ENCODE peak calls at places on chromosome 5, in five cellular contexts. Q is H1, I is neuronal stem cell, V is IMR-90, W is mesenchymal stem cell. H is an unnamed sample.

GRCh38 chr5:96342581-96342980 is 90.5 kb downstream of the PCSK1 start:
- DNase-seq in Q (no peak), W (no peak), I (no peak), V (no peak), H (no peak)

GRCh38 chr5:34919077-34919476 is 3.6 kb downstream of the BRIX1 start:
- DNase-seq in W (peak; percentile 28), Q (no peak), V (no peak), I (no peak), H (no peak)

GRCh38 chr5:135864503-135865443 is 30.3 kb downstream of the SLC25A48 start:
- DNase-seq in W (no peak), V (no peak), Q (no peak), I (no peak), H (no peak)

GRCh38 chr5:168317521-168318147 is 26.2 kb downstream of the WWC1 start:
- DNase-seq in W (peak; percentile 91), V (peak; percentile 100), I (no peak), Q (no peak), H (no peak)

GRCh38 chr5:59542841-59543825 is 350.4 kb downstream of the PDE4D start:
- DNase-seq in Q (no peak), V (no peak), I (no peak), W (peak; percentile 88), H (no peak)

GRCh38 chr5:148623741-148624140 is 30.6 kb downstream of the HTR4 start:
- DNase-seq in W (no peak), V (no peak), Q (no peak), I (no peak), H (no peak)

GRCh38 chr5:161614342-161614741 is 67.8 kb upstream of the GABRB2 start:
- DNase-seq in I (no peak), Q (no peak), V (no peak), W (no peak), H (no peak)

GRCh38 chr5:43232943-43233833 is 41.2 kb downstream of the NIM1K start:
- DNase-seq in W (no peak), V (no peak), I (no peak), Q (no peak), H (no peak)

GRCh38 chr5:127993476-127993875 is 90.1 kb upstream of the SLC12A2 start:
- DNase-seq in V (no peak), I (no peak), Q (no peak), W (no peak), H (no peak)

GRCh38 chr5:140557136-140557805 is at the start of gene SRA1:
- DNase-seq in Q (peak; percentile 61), W (peak; percentile 94), V (peak; percentile 87), I (peak; percentile 83), H (peak; percentile 95)

GRCh38 chr5:126594676-126595485 is at the start of gene ALDH7A1:
- DNase-seq in V (no peak), I (peak; percentile 90), Q (peak; percentile 96), W (peak; percentile 94), H (peak; percentile 99)

GRCh38 chr5:77909237-77909636 is 133.1 kb upstream of the TBCA start:
- DNase-seq in V (no peak), Q (no peak), W (no peak), I (no peak), H (no peak)

GRCh38 chr5:173155912-173156311 is 11.6 kb downstream of the BNIP1 start:
- DNase-seq in W (no peak), V (peak; percentile 49), Q (no peak), I (no peak), H (no peak)

GRCh38 chr5:141928051-141928450 is 4.4 kb downstream of the DELE1 start:
- DNase-seq in Q (no peak), I (no peak), W (no peak), V (no peak), H (no peak)

GRCh38 chr5:179791881-179792611 is 1.7 kb upstream of the LTC4S start:
- DNase-seq in I (no peak), W (no peak), V (no peak), Q (no peak), H (no peak)

GRCh38 chr5:77881528-77881927 is 105.4 kb upstream of the TBCA start:
- DNase-seq in I (no peak), V (peak; percentile 18), W (no peak), Q (no peak), H (no peak)

GRCh38 chr5:130549884-130550552 is 615.0 kb downstream of the HINT1 start:
- DNase-seq in W (peak; percentile 80), I (no peak), Q (no peak), V (no peak), H (no peak)

GRCh38 chr5:386432-387341 is 56.3 kb upstream of the EXOC3 start:
- DNase-seq in Q (no peak), I (no peak), V (peak; percentile 76), W (peak; percentile 87), H (no peak)

GRCh38 chr5:17252543-17252942 is 35.1 kb downstream of the BASP1 start:
- DNase-seq in V (peak; percentile 42), I (no peak), Q (no peak), W (no peak), H (no peak)

GRCh38 chr5:124036786-124037185 is 524.8 kb downstream of the CSNK1G3 start:
- DNase-seq in V (no peak), I (no peak), W (no peak), Q (no peak), H (no peak)
- H3K27ac ChIP-seq in V (no peak overlapping the region), I (no peak overlapping the region), W (no peak overlapping the region), Q (no peak overlapping the region), H (no peak overlapping the region)

GRCh38 chr5:66144074-66144798 is at the start of gene SREK1:
- DNase-seq in W (peak; percentile 95), Q (peak; percentile 65), V (peak; percentile 92), I (peak; percentile 90), H (peak; percentile 91)
- H3K23ac ChIP-seq in W (no peak within 1 kb of the TSS), Q (no peak within 1 kb of the TSS), V (peak within 1 kb of the TSS; percentile 90), I (peak within 1 kb of the TSS; percentile 94), H (peak within 1 kb of the TSS; percentile 76)

GRCh38 chr5:153960269-153961215 is 78.2 kb downstream of the FAM114A2 start:
- DNase-seq in I (no peak), W (peak; percentile 27), Q (no peak), V (no peak), H (peak; percentile 38)
- H3K14ac ChIP-seq in I (no peak overlapping the region), W (peak overlapping the region; percentile 86), Q (no peak overlapping the region), V (no peak overlapping the region), H (peak overlapping the region; percentile 8)

DNA sequence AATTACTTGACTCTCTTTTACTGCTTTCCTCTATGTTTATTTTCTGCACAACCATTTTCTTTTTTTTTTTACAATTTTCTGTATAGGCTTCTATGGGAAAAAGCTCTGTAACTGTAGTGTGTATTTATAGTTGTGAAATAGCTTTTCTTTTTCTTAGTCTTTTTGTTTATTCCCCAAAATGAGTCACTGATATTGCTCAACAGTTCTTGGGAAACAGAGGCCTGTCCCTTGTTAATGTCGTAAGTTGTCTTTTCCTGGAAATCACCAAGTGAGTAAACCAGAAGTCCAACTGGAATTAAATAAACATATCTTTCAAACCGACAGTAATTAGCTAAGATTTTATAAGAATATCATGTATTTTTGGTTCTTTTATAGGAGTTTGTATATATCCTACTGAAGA is 325.1 kb upstream of the PRR16 start:
- DNase-seq in Q (no peak), W (peak; percentile 100), V (peak; percentile 99), I (no peak), H (no peak)
- H3K27ac ChIP-seq in Q (no peak overlapping the region), W (no peak overlapping the region), V (peak overlapping the region; percentile 96), I (no peak overlapping the region), H (no peak overlapping the region)

GRCh38 chr5:174775071-174775470 is 50.7 kb downstream of the MSX2 start:
- DNase-seq in Q (no peak), W (no peak), I (no peak), V (no peak), H (no peak)

GRCh38 chr5:174777545-174777944 is 53.2 kb downstream of the MSX2 start:
- DNase-seq in V (no peak), Q (no peak), I (no peak), W (no peak), H (no peak)

GRCh38 chr5:174773371-174773770 is 49.0 kb downstream of the MSX2 start:
- DNase-seq in V (no peak), I (no peak), W (no peak), Q (no peak), H (no peak)

DNA sequence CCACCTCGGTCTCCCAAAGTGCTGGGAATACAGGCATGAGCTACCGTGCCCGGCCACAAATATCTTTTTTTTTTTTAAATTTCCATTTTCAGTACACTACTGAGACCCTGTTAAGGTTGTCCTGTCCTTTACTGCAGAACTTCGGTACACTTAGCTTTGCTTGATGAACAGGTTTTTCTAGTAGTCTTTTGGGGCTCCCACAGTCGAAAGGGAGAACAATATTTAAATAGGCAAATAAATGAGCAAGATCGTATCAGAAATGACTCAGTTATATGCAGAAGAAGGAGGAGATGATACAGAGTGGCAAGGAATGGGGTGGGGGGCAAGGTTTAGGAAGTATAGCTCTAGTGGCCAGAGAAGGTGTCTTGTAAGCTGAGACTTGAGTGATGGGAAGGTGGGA is 52.7 kb downstream of the MSX2 start:
- DNase-seq in V (no peak), I (no peak), W (no peak), Q (no peak), H (no peak)
- H3K23ac ChIP-seq in V (no peak overlapping the region), I (no peak overlapping the region), W (no peak overlapping the region), Q (no peak overlapping the region), H (no peak overlapping the region)

GRCh38 chr5:74360535-74361210 is 279.9 kb downstream of the ENC1 start:
- DNase-seq in Q (no peak), I (no peak), V (no peak), W (no peak), H (no peak)
- H3K14ac ChIP-seq in Q (no peak overlapping the region), I (no peak overlapping the region), V (no peak overlapping the region), W (no peak overlapping the region), H (no peak overlapping the region)

H was measured in H9.